ENCODE peak calls at places on chromosomes 7 and 10, in nine cellular contexts. One of them, this sample, is unnamed.

GRCh38 chr10:131703941-131704340 is 196.9 kb upstream of the PPP2R2D start:
- DNase-seq in naive thymus-derived CD4-positive, alpha-beta T cell: no peak
- DNase-seq in HepG2: no peak
- DNase-seq in left ventricle myocardium inferior: no peak
- DNase-seq in RWPE1: no peak
- DNase-seq in GM23338: no peak
- DNase-seq in endodermal cell: no peak
- DNase-seq in left lung: peak
- DNase-seq in small intestine: no peak
- DNase-seq in this sample: no peak

GRCh38 chr7:100943693-100944092 is 5.6 kb upstream of the MUC3A start:
- DNase-seq in naive thymus-derived CD4-positive, alpha-beta T cell: no peak
- DNase-seq in HepG2: no peak
- DNase-seq in left ventricle myocardium inferior: no peak
- DNase-seq in RWPE1: no peak
- DNase-seq in GM23338: no peak
- DNase-seq in endodermal cell: peak
- DNase-seq in left lung: no peak
- DNase-seq in small intestine: no peak
- DNase-seq in this sample: no peak

GRCh38 chr10:31760674-31761081 is 168.0 kb downstream of the ARHGAP12 start:
- DNase-seq in naive thymus-derived CD4-positive, alpha-beta T cell: no peak
- DNase-seq in HepG2: no peak
- DNase-seq in left ventricle myocardium inferior: no peak
- DNase-seq in RWPE1: no peak
- DNase-seq in GM23338: no peak
- DNase-seq in endodermal cell: no peak
- DNase-seq in left lung: no peak
- DNase-seq in small intestine: no peak
- DNase-seq in this sample: no peak

GRCh38 chr10:56823849-56824248 is 462.8 kb upstream of the ZWINT start:
- DNase-seq in naive thymus-derived CD4-positive, alpha-beta T cell: no peak
- DNase-seq in HepG2: peak
- DNase-seq in left ventricle myocardium inferior: no peak
- DNase-seq in RWPE1: peak
- DNase-seq in GM23338: peak
- DNase-seq in endodermal cell: no peak
- DNase-seq in left lung: no peak
- DNase-seq in small intestine: no peak
- DNase-seq in this sample: no peak

GRCh38 chr7:131945313-131945831 is 388.9 kb upstream of the PODXL start:
- DNase-seq in naive thymus-derived CD4-positive, alpha-beta T cell: no peak
- DNase-seq in HepG2: peak
- DNase-seq in left ventricle myocardium inferior: peak
- DNase-seq in RWPE1: peak
- DNase-seq in GM23338: peak
- DNase-seq in endodermal cell: peak
- DNase-seq in left lung: peak
- DNase-seq in small intestine: peak
- DNase-seq in this sample: no peak

GRCh38 chr10:43393606-43394360 is 15.2 kb downstream of the HNRNPF start:
- DNase-seq in naive thymus-derived CD4-positive, alpha-beta T cell: no peak
- DNase-seq in HepG2: no peak
- DNase-seq in left ventricle myocardium inferior: no peak
- DNase-seq in RWPE1: no peak
- DNase-seq in GM23338: no peak
- DNase-seq in endodermal cell: no peak
- DNase-seq in left lung: no peak
- DNase-seq in small intestine: no peak
- DNase-seq in this sample: no peak

GRCh38 chr7:11914645-11915044 is 82.6 kb upstream of the THSD7A start:
- DNase-seq in naive thymus-derived CD4-positive, alpha-beta T cell: no peak
- DNase-seq in HepG2: no peak
- DNase-seq in left ventricle myocardium inferior: no peak
- DNase-seq in RWPE1: no peak
- DNase-seq in GM23338: no peak
- DNase-seq in endodermal cell: no peak
- DNase-seq in left lung: no peak
- DNase-seq in small intestine: no peak
- DNase-seq in this sample: no peak

GRCh38 chr7:43385856-43386255 is 197.1 kb upstream of the STK17A start:
- DNase-seq in naive thymus-derived CD4-positive, alpha-beta T cell: no peak
- DNase-seq in HepG2: no peak
- DNase-seq in left ventricle myocardium inferior: no peak
- DNase-seq in RWPE1: peak
- DNase-seq in GM23338: no peak
- DNase-seq in endodermal cell: no peak
- DNase-seq in left lung: no peak
- DNase-seq in small intestine: no peak
- DNase-seq in this sample: no peak

GRCh38 chr10:129965418-129965793 is 1.3 kb upstream of the EBF3 start:
- DNase-seq in naive thymus-derived CD4-positive, alpha-beta T cell: no peak
- DNase-seq in HepG2: no peak
- DNase-seq in left ventricle myocardium inferior: no peak
- DNase-seq in RWPE1: no peak
- DNase-seq in GM23338: no peak
- DNase-seq in endodermal cell: no peak
- DNase-seq in left lung: no peak
- DNase-seq in small intestine: no peak
- DNase-seq in this sample: no peak

GRCh38 chr7:7438851-7439250 is 96.8 kb downstream of the COL28A1 start:
- DNase-seq in naive thymus-derived CD4-positive, alpha-beta T cell: no peak
- DNase-seq in HepG2: peak
- DNase-seq in left ventricle myocardium inferior: no peak
- DNase-seq in RWPE1: peak
- DNase-seq in GM23338: no peak
- DNase-seq in endodermal cell: no peak
- DNase-seq in left lung: no peak
- DNase-seq in small intestine: no peak
- DNase-seq in this sample: no peak

GRCh38 chr7:2641406-2642393 is 9.9 kb downstream of the TTYH3 start:
- DNase-seq in naive thymus-derived CD4-positive, alpha-beta T cell: no peak
- DNase-seq in HepG2: peak
- DNase-seq in left ventricle myocardium inferior: peak
- DNase-seq in RWPE1: no peak
- DNase-seq in GM23338: peak
- DNase-seq in endodermal cell: peak
- DNase-seq in left lung: peak
- DNase-seq in small intestine: peak
- DNase-seq in this sample: peak

GRCh38 chr7:91168766-91169518 is 95.3 kb upstream of the FZD1 start:
- DNase-seq in naive thymus-derived CD4-positive, alpha-beta T cell: no peak
- DNase-seq in HepG2: no peak
- DNase-seq in left ventricle myocardium inferior: no peak
- DNase-seq in RWPE1: no peak
- DNase-seq in GM23338: no peak
- DNase-seq in endodermal cell: no peak
- DNase-seq in left lung: no peak
- DNase-seq in small intestine: no peak
- DNase-seq in this sample: no peak

GRCh38 chr10:114632869-114633715 is 25.0 kb downstream of the ABLIM1 start:
- DNase-seq in naive thymus-derived CD4-positive, alpha-beta T cell: no peak
- DNase-seq in HepG2: peak
- DNase-seq in left ventricle myocardium inferior: peak
- DNase-seq in RWPE1: peak
- DNase-seq in GM23338: no peak
- DNase-seq in endodermal cell: peak
- DNase-seq in left lung: no peak
- DNase-seq in small intestine: no peak
- DNase-seq in this sample: no peak

GRCh38 chr7:46283852-46284251 is 362.8 kb upstream of the IGFBP3 start:
- DNase-seq in naive thymus-derived CD4-positive, alpha-beta T cell: no peak
- DNase-seq in HepG2: no peak
- DNase-seq in left ventricle myocardium inferior: peak
- DNase-seq in RWPE1: no peak
- DNase-seq in GM23338: peak
- DNase-seq in endodermal cell: no peak
- DNase-seq in left lung: no peak
- DNase-seq in small intestine: no peak
- DNase-seq in this sample: no peak

GRCh38 chr7:25389489-25390106 is 161.3 kb upstream of the NPVF start:
- DNase-seq in naive thymus-derived CD4-positive, alpha-beta T cell: peak
- DNase-seq in HepG2: peak
- DNase-seq in left ventricle myocardium inferior: no peak
- DNase-seq in RWPE1: peak
- DNase-seq in GM23338: peak
- DNase-seq in endodermal cell: no peak
- DNase-seq in left lung: no peak
- DNase-seq in small intestine: peak
- DNase-seq in this sample: no peak

GRCh38 chr10:70302292-70302691 is 18.5 kb upstream of the NPFFR1 start:
- DNase-seq in naive thymus-derived CD4-positive, alpha-beta T cell: no peak
- DNase-seq in HepG2: no peak
- DNase-seq in left ventricle myocardium inferior: no peak
- DNase-seq in RWPE1: no peak
- DNase-seq in GM23338: no peak
- DNase-seq in endodermal cell: no peak
- DNase-seq in left lung: no peak
- DNase-seq in small intestine: no peak
- DNase-seq in this sample: no peak

GRCh38 chr7:42854521-42855118 is 57.2 kb downstream of the C7orf25 start:
- DNase-seq in naive thymus-derived CD4-positive, alpha-beta T cell: no peak
- DNase-seq in HepG2: no peak
- DNase-seq in left ventricle myocardium inferior: no peak
- DNase-seq in RWPE1: no peak
- DNase-seq in GM23338: no peak
- DNase-seq in endodermal cell: no peak
- DNase-seq in left lung: no peak
- DNase-seq in small intestine: no peak
- DNase-seq in this sample: no peak

DNA sequence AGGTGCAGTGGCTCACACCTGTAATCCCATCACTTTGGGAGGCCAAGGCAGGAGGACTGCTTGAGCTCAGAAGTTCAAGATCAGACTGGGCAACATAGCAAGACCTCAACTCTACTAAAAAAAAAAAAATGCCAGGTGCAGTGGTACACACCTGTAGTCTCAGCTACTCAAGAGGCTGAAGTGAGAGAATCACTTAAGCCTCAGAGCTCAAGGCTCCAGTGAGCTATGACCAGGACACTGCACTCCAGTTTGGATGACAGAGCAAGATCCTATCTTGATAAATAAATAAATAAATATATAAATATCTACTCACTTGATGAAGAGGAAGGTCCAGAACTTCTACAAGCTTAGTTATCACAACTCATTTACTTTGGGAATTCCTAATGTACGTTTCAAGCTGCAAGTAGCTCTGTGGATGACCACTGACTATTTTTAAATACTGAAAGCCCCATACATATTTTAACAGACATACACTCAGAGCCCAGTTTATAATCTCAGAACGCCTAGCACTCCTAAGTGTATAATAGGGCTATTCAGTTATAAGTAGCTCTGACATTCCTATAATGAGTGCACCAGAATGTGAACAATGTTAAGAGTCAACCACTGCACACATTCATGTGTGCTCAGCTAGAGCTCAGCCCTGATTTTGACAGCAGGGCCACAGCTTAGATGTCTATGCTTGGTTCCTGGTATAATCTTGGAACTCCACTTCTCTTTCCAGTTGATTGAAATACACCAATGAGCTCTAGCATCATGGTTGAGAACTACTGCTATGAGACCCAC is 119.1 kb downstream of the CUBN start:
- DNase-seq in naive thymus-derived CD4-positive, alpha-beta T cell: no peak
- DNase-seq in HepG2: no peak
- DNase-seq in left ventricle myocardium inferior: no peak
- DNase-seq in RWPE1: no peak
- DNase-seq in GM23338: no peak
- DNase-seq in endodermal cell: peak
- DNase-seq in left lung: no peak
- DNase-seq in small intestine: no peak
- DNase-seq in this sample: no peak
- H3K27ac ChIP-seq in naive thymus-derived CD4-positive, alpha-beta T cell: no peak
- H3K27ac ChIP-seq in HepG2: no peak
- H3K27ac ChIP-seq in left ventricle myocardium inferior: peak
- H3K27ac ChIP-seq in RWPE1: no peak
- H3K27ac ChIP-seq in GM23338: no peak
- H3K27ac ChIP-seq in endodermal cell: no peak
- H3K27ac ChIP-seq in left lung: peak
- H3K27ac ChIP-seq in small intestine: no peak
- H3K27ac ChIP-seq in this sample: peak

DNA sequence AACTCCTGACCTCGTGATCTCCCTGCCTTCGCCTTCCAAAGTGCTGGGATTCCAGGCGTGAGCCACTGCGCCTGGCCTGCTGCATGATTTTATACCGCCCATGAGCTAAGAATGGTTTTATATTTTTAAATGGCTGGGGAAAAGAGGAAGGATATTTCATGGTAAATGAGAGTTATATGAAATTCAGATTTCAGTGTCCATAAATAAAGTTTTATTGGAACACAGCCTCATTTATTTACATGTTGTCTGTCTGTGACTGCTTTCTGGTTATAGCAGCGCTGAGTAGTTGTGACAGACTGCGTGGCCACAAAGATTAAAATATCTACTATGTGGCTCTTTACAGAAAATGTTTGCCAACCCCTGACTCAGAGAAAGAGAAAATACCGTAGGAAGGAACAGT is 2.2 kb downstream of the TRRAP start:
- DNase-seq in naive thymus-derived CD4-positive, alpha-beta T cell: no peak
- DNase-seq in HepG2: no peak
- DNase-seq in left ventricle myocardium inferior: no peak
- DNase-seq in RWPE1: no peak
- DNase-seq in GM23338: no peak
- DNase-seq in endodermal cell: no peak
- DNase-seq in left lung: no peak
- DNase-seq in small intestine: no peak
- DNase-seq in this sample: no peak
- H3K27ac ChIP-seq in naive thymus-derived CD4-positive, alpha-beta T cell: peak
- H3K27ac ChIP-seq in HepG2: no peak
- H3K27ac ChIP-seq in left ventricle myocardium inferior: peak
- H3K27ac ChIP-seq in RWPE1: peak
- H3K27ac ChIP-seq in GM23338: no peak
- H3K27ac ChIP-seq in endodermal cell: no peak
- H3K27ac ChIP-seq in left lung: no peak
- H3K27ac ChIP-seq in small intestine: peak
- H3K27ac ChIP-seq in this sample: no peak

DNA sequence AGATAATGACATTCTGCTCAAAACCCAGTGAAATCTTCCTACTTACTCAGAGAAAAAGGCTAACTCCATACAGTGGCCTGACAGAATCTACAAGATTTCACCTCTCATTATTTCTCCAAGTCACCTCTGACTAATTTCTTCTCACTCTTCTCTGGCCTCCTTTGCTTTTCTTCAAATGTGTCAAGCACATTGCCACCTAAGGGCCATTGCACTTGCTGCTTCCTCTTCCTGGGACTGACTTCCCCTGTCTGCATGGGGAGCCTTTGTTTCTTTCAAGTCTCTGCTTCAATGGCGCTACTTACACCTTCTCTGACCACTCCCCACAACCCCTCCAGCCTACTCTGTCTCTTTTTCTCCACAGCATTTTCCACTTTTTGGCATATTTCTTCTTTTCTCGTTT is 36.0 kb downstream of the PRTFDC1 start:
- DNase-seq in naive thymus-derived CD4-positive, alpha-beta T cell: no peak
- DNase-seq in HepG2: no peak
- DNase-seq in left ventricle myocardium inferior: no peak
- DNase-seq in RWPE1: no peak
- DNase-seq in GM23338: no peak
- DNase-seq in endodermal cell: no peak
- DNase-seq in left lung: no peak
- DNase-seq in small intestine: no peak
- DNase-seq in this sample: no peak
- H3K27ac ChIP-seq in naive thymus-derived CD4-positive, alpha-beta T cell: no peak
- H3K27ac ChIP-seq in HepG2: no peak
- H3K27ac ChIP-seq in left ventricle myocardium inferior: no peak
- H3K27ac ChIP-seq in RWPE1: no peak
- H3K27ac ChIP-seq in GM23338: no peak
- H3K27ac ChIP-seq in endodermal cell: no peak
- H3K27ac ChIP-seq in left lung: no peak
- H3K27ac ChIP-seq in small intestine: no peak
- H3K27ac ChIP-seq in this sample: no peak

GRCh38 chr10:127972958-127973357 is 66.1 kb downstream of the PTPRE start:
- DNase-seq in naive thymus-derived CD4-positive, alpha-beta T cell: no peak
- DNase-seq in HepG2: no peak
- DNase-seq in left ventricle myocardium inferior: no peak
- DNase-seq in RWPE1: no peak
- DNase-seq in GM23338: no peak
- DNase-seq in endodermal cell: no peak
- DNase-seq in left lung: no peak
- DNase-seq in small intestine: no peak
- DNase-seq in this sample: no peak
- H3K27ac ChIP-seq in naive thymus-derived CD4-positive, alpha-beta T cell: no peak
- H3K27ac ChIP-seq in HepG2: no peak
- H3K27ac ChIP-seq in left ventricle myocardium inferior: no peak
- H3K27ac ChIP-seq in RWPE1: no peak
- H3K27ac ChIP-seq in GM23338: no peak
- H3K27ac ChIP-seq in endodermal cell: no peak
- H3K27ac ChIP-seq in left lung: no peak
- H3K27ac ChIP-seq in small intestine: no peak
- H3K27ac ChIP-seq in this sample: peak

This sample was measured in tibial nerve.